ENCODE peak calls at places on chromosomes 3 and 15, in seven cellular contexts. E, S, O, U, M, C and X are unnamed samples.

GRCh38 chr3:119872773-119873172 is 90.9 kb downstream of the NR1I2 start:
- DNase-seq in E (no peak), M (no peak), C (no peak), O (no peak), S (no peak), U (no peak), X (no peak)

GRCh38 chr15:55758580-55758986 is 15.6 kb upstream of the PRTG start:
- DNase-seq in O (no peak), S (no peak), M (no peak), E (no peak), U (peak), C (no peak), X (no peak)

GRCh38 chr3:136602818-136603217 is 149.4 kb downstream of the STAG1 start:
- DNase-seq in O (no peak), C (no peak), E (peak), M (no peak), S (no peak), U (no peak), X (no peak)

GRCh38 chr15:69337133-69337532 is 38.4 kb downstream of the PAQR5 start:
- DNase-seq in M (no peak), C (no peak), S (no peak), U (no peak), E (peak), O (peak), X (no peak)

GRCh38 chr15:75181780-75182179 is 19.9 kb upstream of the C15orf39 start:
- DNase-seq in U (no peak), S (no peak), E (no peak), M (no peak), C (no peak), O (no peak), X (no peak)

GRCh38 chr15:50137893-50138292 is 18.9 kb upstream of the ATP8B4 start:
- DNase-seq in M (no peak), E (peak), C (no peak), U (no peak), O (no peak), S (no peak), X (no peak)

GRCh38 chr3:143972495-143973351 is 1.1 kb downstream of the DIPK2A start:
- DNase-seq in E (peak), S (peak), C (peak), M (peak), O (peak), U (peak), X (peak)

GRCh38 chr15:61367953-61368352 is 138.9 kb upstream of the RORA start:
- DNase-seq in M (no peak), E (no peak), S (no peak), C (no peak), O (no peak), U (no peak), X (no peak)

GRCh38 chr15:66729339-66729951 is 27.4 kb downstream of the SMAD6 start:
- DNase-seq in O (no peak), M (no peak), S (no peak), E (no peak), U (no peak), C (no peak), X (no peak)

GRCh38 chr3:192825657-192826200 is 91.9 kb downstream of the MB21D2 start:
- DNase-seq in U (no peak), S (peak), E (peak), M (no peak), C (no peak), O (no peak), X (no peak)